ENCODE peak calls at places on chromosomes 16 and 17, in ten cellular contexts. One of them, this sample, is unnamed.
A peak's percentile ranks its signal among the peaks of the same experiment; 100 is the strongest.

GRCh38 chr17:21363776-21364642 is 12.1 kb upstream of the KCNJ12 start:
- DNase-seq in A549: no peak
- DNase-seq in uterus: no peak
- DNase-seq in kidney: peak; percentile 43
- DNase-seq in psoas muscle: no peak
- DNase-seq in transverse colon: no peak
- DNase-seq in heart right ventricle: no peak
- DNase-seq in testis: no peak
- DNase-seq in Caco-2: no peak
- DNase-seq in effector memory CD4-positive, alpha-beta T cell: no peak
- DNase-seq in this sample: no peak

GRCh38 chr16:56193951-56194726 is 2.9 kb downstream of the GNAO1 start:
- DNase-seq in effector memory CD4-positive, alpha-beta T cell: peak; percentile 38
- DNase-seq in uterus: peak; percentile 82
- DNase-seq in psoas muscle: peak; percentile 82
- DNase-seq in kidney: peak; percentile 95
- DNase-seq in heart right ventricle: peak; percentile 88
- DNase-seq in A549: peak; percentile 54
- DNase-seq in testis: peak; percentile 95
- DNase-seq in transverse colon: peak; percentile 70
- DNase-seq in Caco-2: no peak
- DNase-seq in this sample: peak; percentile 95

GRCh38 chr16:75789237-75789636 is 62.9 kb upstream of the CPHXL start:
- DNase-seq in Caco-2: no peak
- DNase-seq in uterus: no peak
- DNase-seq in testis: no peak
- DNase-seq in A549: peak; percentile 55
- DNase-seq in transverse colon: no peak
- DNase-seq in heart right ventricle: peak; percentile 9
- DNase-seq in kidney: no peak
- DNase-seq in effector memory CD4-positive, alpha-beta T cell: no peak
- DNase-seq in psoas muscle: no peak
- DNase-seq in this sample: no peak

GRCh38 chr17:266701-267656 is 85.5 kb upstream of the DOC2B start:
- DNase-seq in testis: no peak
- DNase-seq in Caco-2: peak; percentile 17
- DNase-seq in kidney: peak; percentile 80
- DNase-seq in A549: no peak
- DNase-seq in effector memory CD4-positive, alpha-beta T cell: no peak
- DNase-seq in heart right ventricle: peak; percentile 81
- DNase-seq in transverse colon: peak; percentile 6
- DNase-seq in psoas muscle: peak; percentile 65
- DNase-seq in uterus: peak; percentile 43
- DNase-seq in this sample: peak; percentile 87

GRCh38 chr16:85321856-85322271 is 209.6 kb upstream of the CIBAR2 start:
- DNase-seq in testis: peak; percentile 97
- DNase-seq in transverse colon: peak; percentile 73
- DNase-seq in heart right ventricle: peak; percentile 94
- DNase-seq in A549: no peak
- DNase-seq in effector memory CD4-positive, alpha-beta T cell: no peak
- DNase-seq in kidney: peak; percentile 99
- DNase-seq in psoas muscle: peak; percentile 98
- DNase-seq in Caco-2: no peak
- DNase-seq in uterus: peak; percentile 95
- DNase-seq in this sample: peak; percentile 99

GRCh38 chr16:24774510-24774909 is 45.1 kb downstream of the TNRC6A start:
- DNase-seq in effector memory CD4-positive, alpha-beta T cell: no peak
- DNase-seq in uterus: no peak
- DNase-seq in testis: no peak
- DNase-seq in Caco-2: no peak
- DNase-seq in heart right ventricle: no peak
- DNase-seq in psoas muscle: no peak
- DNase-seq in kidney: no peak
- DNase-seq in A549: no peak
- DNase-seq in transverse colon: no peak
- DNase-seq in this sample: no peak

GRCh38 chr17:39229274-39229913 is 3.6 kb upstream of the STAC2 start:
- DNase-seq in A549: no peak
- DNase-seq in testis: no peak
- DNase-seq in heart right ventricle: no peak
- DNase-seq in Caco-2: no peak
- DNase-seq in uterus: no peak
- DNase-seq in effector memory CD4-positive, alpha-beta T cell: no peak
- DNase-seq in kidney: peak; percentile 53
- DNase-seq in transverse colon: no peak
- DNase-seq in psoas muscle: no peak
- DNase-seq in this sample: no peak

GRCh38 chr16:10878644-10879498 is 1.9 kb downstream of the CIITA start:
- DNase-seq in A549: no peak
- DNase-seq in uterus: peak; percentile 35
- DNase-seq in kidney: peak; percentile 90
- DNase-seq in Caco-2: no peak
- DNase-seq in heart right ventricle: no peak
- DNase-seq in psoas muscle: peak; percentile 51
- DNase-seq in testis: peak; percentile 44
- DNase-seq in effector memory CD4-positive, alpha-beta T cell: no peak
- DNase-seq in transverse colon: peak; percentile 58
- DNase-seq in this sample: peak; percentile 78

GRCh38 chr17:82247175-82247823 is 18.5 kb downstream of the SLC16A3 start:
- DNase-seq in psoas muscle: peak; percentile 33
- DNase-seq in effector memory CD4-positive, alpha-beta T cell: no peak
- DNase-seq in A549: no peak
- DNase-seq in Caco-2: no peak
- DNase-seq in uterus: no peak
- DNase-seq in heart right ventricle: no peak
- DNase-seq in transverse colon: no peak
- DNase-seq in testis: no peak
- DNase-seq in kidney: no peak
- DNase-seq in this sample: peak; percentile 40

GRCh38 chr17:82247856-82248671 is 19.2 kb downstream of the SLC16A3 start:
- DNase-seq in psoas muscle: no peak
- DNase-seq in testis: no peak
- DNase-seq in A549: no peak
- DNase-seq in Caco-2: no peak
- DNase-seq in transverse colon: no peak
- DNase-seq in uterus: no peak
- DNase-seq in kidney: no peak
- DNase-seq in effector memory CD4-positive, alpha-beta T cell: no peak
- DNase-seq in heart right ventricle: no peak
- DNase-seq in this sample: peak; percentile 30

GRCh38 chr17:82246040-82246364 is 17.2 kb downstream of the SLC16A3 start:
- DNase-seq in A549: no peak
- DNase-seq in kidney: peak; percentile 74
- DNase-seq in heart right ventricle: no peak
- DNase-seq in transverse colon: no peak
- DNase-seq in psoas muscle: peak; percentile 14
- DNase-seq in testis: no peak
- DNase-seq in Caco-2: no peak
- DNase-seq in uterus: no peak
- DNase-seq in effector memory CD4-positive, alpha-beta T cell: no peak
- DNase-seq in this sample: no peak

GRCh38 chr17:82245144-82246039 is 16.6 kb downstream of the SLC16A3 start:
- DNase-seq in testis: peak; percentile 79
- DNase-seq in transverse colon: no peak
- DNase-seq in kidney: peak; percentile 77
- DNase-seq in effector memory CD4-positive, alpha-beta T cell: no peak
- DNase-seq in psoas muscle: peak; percentile 29
- DNase-seq in A549: no peak
- DNase-seq in uterus: no peak
- DNase-seq in Caco-2: no peak
- DNase-seq in heart right ventricle: no peak
- DNase-seq in this sample: peak; percentile 49

DNA sequence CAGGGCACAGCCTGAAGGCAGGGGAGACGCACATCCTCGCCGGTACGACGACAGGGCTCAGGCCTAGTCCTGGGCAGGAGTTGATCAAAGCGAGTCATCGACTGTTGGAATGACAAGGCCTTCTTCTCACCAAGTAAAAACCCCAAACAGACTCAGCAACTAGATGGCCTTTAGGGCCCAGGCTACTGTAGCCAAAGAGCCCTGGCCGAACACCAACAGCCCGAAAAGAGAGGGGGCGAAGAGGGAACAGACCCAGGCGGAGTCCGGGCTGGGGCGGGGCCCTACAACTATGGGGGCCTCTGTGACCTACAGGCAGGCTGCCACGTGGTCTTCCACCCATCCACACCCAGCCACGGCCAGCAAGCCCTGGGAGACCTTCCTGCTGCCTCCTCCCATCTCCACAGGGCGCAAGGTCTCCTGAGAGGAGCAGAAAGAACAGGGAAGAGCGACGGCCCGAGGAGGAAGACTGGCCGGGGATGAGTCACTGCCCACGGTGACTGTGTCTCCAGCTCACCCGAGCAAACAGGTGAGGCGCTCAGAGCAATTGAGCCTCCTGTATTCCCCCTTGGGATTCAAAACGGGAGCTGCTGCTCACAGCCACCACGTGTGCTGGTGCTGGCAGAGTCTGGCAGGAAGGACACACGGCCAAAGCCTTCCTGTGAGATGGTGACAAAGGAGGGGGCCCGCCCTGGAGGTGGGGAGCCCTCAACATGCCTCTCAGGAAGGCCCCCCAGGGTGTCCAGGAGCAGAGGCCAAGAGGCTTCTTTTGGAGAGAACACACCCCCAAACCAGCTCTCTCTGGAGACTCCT is 17.7 kb downstream of the SLC16A3 start:
- DNase-seq in Caco-2: no peak
- DNase-seq in transverse colon: peak; percentile 35
- DNase-seq in kidney: peak; percentile 81
- DNase-seq in testis: peak; percentile 59
- DNase-seq in A549: peak; percentile 92
- DNase-seq in heart right ventricle: no peak
- DNase-seq in psoas muscle: peak; percentile 69
- DNase-seq in effector memory CD4-positive, alpha-beta T cell: no peak
- DNase-seq in uterus: peak; percentile 65
- DNase-seq in this sample: peak; percentile 80
- H3K4me1 ChIP-seq in Caco-2: no peaks in the 10 kb centered on the region
- H3K4me1 ChIP-seq in transverse colon: peaks cover 56% of the 10 kb centered on the region
- H3K4me1 ChIP-seq in kidney: peaks cover 17% of the 10 kb centered on the region
- H3K4me1 ChIP-seq in testis: peaks cover 50% of the 10 kb centered on the region
- H3K4me1 ChIP-seq in A549: peaks cover 71% of the 10 kb centered on the region
- H3K4me1 ChIP-seq in heart right ventricle: peaks cover 47% of the 10 kb centered on the region
- H3K4me1 ChIP-seq in psoas muscle: peaks cover 46% of the 10 kb centered on the region
- H3K4me1 ChIP-seq in effector memory CD4-positive, alpha-beta T cell: peaks cover 5% of the 10 kb centered on the region
- H3K4me1 ChIP-seq in uterus: peaks cover 8% of the 10 kb centered on the region
- H3K4me1 ChIP-seq in this sample: peaks cover 22% of the 10 kb centered on the region

GRCh38 chr17:77203436-77203835 is 62.7 kb downstream of the SEC14L1 start:
- DNase-seq in A549: no peak
- DNase-seq in uterus: no peak
- DNase-seq in kidney: no peak
- DNase-seq in heart right ventricle: no peak
- DNase-seq in transverse colon: no peak
- DNase-seq in psoas muscle: no peak
- DNase-seq in Caco-2: no peak
- DNase-seq in effector memory CD4-positive, alpha-beta T cell: no peak
- DNase-seq in testis: no peak
- DNase-seq in this sample: no peak

GRCh38 chr17:77205396-77206124 is 64.8 kb downstream of the SEC14L1 start:
- DNase-seq in transverse colon: no peak
- DNase-seq in heart right ventricle: no peak
- DNase-seq in A549: no peak
- DNase-seq in Caco-2: no peak
- DNase-seq in uterus: no peak
- DNase-seq in kidney: no peak
- DNase-seq in effector memory CD4-positive, alpha-beta T cell: no peak
- DNase-seq in testis: no peak
- DNase-seq in psoas muscle: no peak
- DNase-seq in this sample: no peak

GRCh38 chr17:77204531-77204930 is 63.8 kb downstream of the SEC14L1 start:
- DNase-seq in testis: no peak
- DNase-seq in psoas muscle: no peak
- DNase-seq in A549: no peak
- DNase-seq in effector memory CD4-positive, alpha-beta T cell: no peak
- DNase-seq in kidney: no peak
- DNase-seq in heart right ventricle: no peak
- DNase-seq in uterus: no peak
- DNase-seq in transverse colon: no peak
- DNase-seq in Caco-2: no peak
- DNase-seq in this sample: no peak

GRCh38 chr17:77206125-77206523 is 65.4 kb downstream of the SEC14L1 start:
- DNase-seq in kidney: no peak
- DNase-seq in heart right ventricle: no peak
- DNase-seq in testis: no peak
- DNase-seq in transverse colon: no peak
- DNase-seq in Caco-2: no peak
- DNase-seq in A549: no peak
- DNase-seq in uterus: peak; percentile 9
- DNase-seq in psoas muscle: no peak
- DNase-seq in effector memory CD4-positive, alpha-beta T cell: no peak
- DNase-seq in this sample: no peak

DNA sequence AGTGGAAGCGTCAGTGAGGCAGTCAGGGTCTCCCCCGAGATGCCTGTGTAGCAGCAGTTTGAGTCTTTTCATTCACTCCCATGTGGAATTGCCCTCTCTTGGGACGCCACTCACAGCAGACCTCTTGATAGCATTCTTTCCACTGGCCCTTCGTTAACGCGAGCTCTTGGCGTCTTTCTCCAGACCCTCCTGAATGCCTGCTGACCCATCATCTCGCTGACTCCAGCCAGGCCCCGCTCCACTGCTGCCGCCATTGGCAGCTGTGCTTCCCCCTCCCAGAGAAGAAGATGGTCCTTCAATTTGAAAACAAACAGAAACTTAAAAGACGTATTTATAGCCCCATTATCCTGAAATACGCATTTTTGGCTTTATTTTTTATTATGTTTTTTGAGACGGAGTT is 63.1 kb downstream of the SEC14L1 start:
- DNase-seq in testis: no peak
- DNase-seq in transverse colon: no peak
- DNase-seq in psoas muscle: no peak
- DNase-seq in Caco-2: no peak
- DNase-seq in A549: no peak
- DNase-seq in uterus: no peak
- DNase-seq in kidney: no peak
- DNase-seq in heart right ventricle: no peak
- DNase-seq in effector memory CD4-positive, alpha-beta T cell: no peak
- DNase-seq in this sample: no peak
- H3K4me1 ChIP-seq in testis: peaks cover 16% of the 10 kb centered on the region
- H3K4me1 ChIP-seq in transverse colon: peaks cover 11% of the 10 kb centered on the region
- H3K4me1 ChIP-seq in psoas muscle: peaks cover 20% of the 10 kb centered on the region
- H3K4me1 ChIP-seq in Caco-2: peaks cover 13% of the 10 kb centered on the region
- H3K4me1 ChIP-seq in A549: no peaks in the 10 kb centered on the region
- H3K4me1 ChIP-seq in uterus: no peaks in the 10 kb centered on the region
- H3K4me1 ChIP-seq in kidney: no peaks in the 10 kb centered on the region
- H3K4me1 ChIP-seq in heart right ventricle: peaks cover 37% of the 10 kb centered on the region
- H3K4me1 ChIP-seq in effector memory CD4-positive, alpha-beta T cell: no peaks in the 10 kb centered on the region
- H3K4me1 ChIP-seq in this sample: no peaks in the 10 kb centered on the region

GRCh38 chr16:70715860-70716357 is 30.1 kb upstream of the MTSS2 start:
- DNase-seq in heart right ventricle: no peak
- DNase-seq in transverse colon: no peak
- DNase-seq in kidney: no peak
- DNase-seq in uterus: peak; percentile 35
- DNase-seq in Caco-2: no peak
- DNase-seq in A549: no peak
- DNase-seq in testis: peak; percentile 46
- DNase-seq in psoas muscle: no peak
- DNase-seq in effector memory CD4-positive, alpha-beta T cell: no peak
- DNase-seq in this sample: peak; percentile 42
- H3K4me1 ChIP-seq in heart right ventricle: peaks cover 18% of the 10 kb centered on the region
- H3K4me1 ChIP-seq in transverse colon: peaks cover 38% of the 10 kb centered on the region
- H3K4me1 ChIP-seq in kidney: peaks cover 40% of the 10 kb centered on the region
- H3K4me1 ChIP-seq in uterus: peaks cover 15% of the 10 kb centered on the region
- H3K4me1 ChIP-seq in Caco-2: no peaks in the 10 kb centered on the region
- H3K4me1 ChIP-seq in A549: peaks cover 49% of the 10 kb centered on the region
- H3K4me1 ChIP-seq in testis: peaks cover 23% of the 10 kb centered on the region
- H3K4me1 ChIP-seq in psoas muscle: peaks cover 36% of the 10 kb centered on the region
- H3K4me1 ChIP-seq in effector memory CD4-positive, alpha-beta T cell: no peaks in the 10 kb centered on the region
- H3K4me1 ChIP-seq in this sample: peaks cover 7% of the 10 kb centered on the region

DNA sequence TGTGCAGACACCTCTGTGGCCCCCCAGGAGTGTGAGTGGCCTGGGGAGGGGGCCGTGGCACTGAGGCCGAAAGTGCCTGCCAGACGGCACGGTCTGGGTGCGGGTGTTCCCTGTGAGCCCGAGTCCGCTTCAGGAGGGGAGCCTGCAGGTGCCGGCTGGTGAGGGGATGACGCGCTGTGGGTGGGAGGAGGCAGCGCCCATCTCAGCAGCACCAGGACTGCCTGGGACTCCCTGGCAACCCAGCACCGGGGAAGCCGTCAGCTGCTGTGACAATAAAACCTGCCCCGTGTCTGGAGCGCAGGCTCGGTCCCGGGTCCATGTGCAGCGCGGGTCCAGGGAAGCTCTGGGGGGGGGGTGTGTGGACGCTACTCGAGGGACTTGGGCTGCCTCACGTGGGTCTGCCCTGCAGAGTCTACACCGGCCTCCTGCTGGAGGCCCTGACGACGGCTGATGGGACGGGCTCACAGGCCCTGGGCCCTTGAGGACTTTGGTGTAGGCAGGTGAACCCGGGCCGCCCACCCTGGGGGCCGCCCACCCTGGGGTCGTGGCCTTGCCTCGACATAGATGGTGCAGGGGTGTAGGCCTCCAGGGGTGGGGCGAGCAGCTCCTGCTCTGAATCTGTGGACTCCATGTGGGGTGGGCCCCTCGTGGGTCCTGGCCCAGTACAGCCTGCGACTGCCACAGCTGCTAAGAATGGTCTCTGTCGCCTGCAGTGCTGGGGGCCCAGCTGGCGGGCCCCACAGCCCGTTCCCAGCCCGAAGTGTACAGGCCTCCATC is 5.9 kb upstream of the RAB40C start:
- DNase-seq in kidney: no peak
- DNase-seq in transverse colon: no peak
- DNase-seq in Caco-2: no peak
- DNase-seq in testis: no peak
- DNase-seq in uterus: peak; percentile 23
- DNase-seq in effector memory CD4-positive, alpha-beta T cell: no peak
- DNase-seq in psoas muscle: no peak
- DNase-seq in heart right ventricle: no peak
- DNase-seq in A549: no peak
- DNase-seq in this sample: peak; percentile 15
- H3K4me1 ChIP-seq in kidney: peaks cover 13% of the 10 kb centered on the region
- H3K4me1 ChIP-seq in transverse colon: peaks cover 20% of the 10 kb centered on the region
- H3K4me1 ChIP-seq in Caco-2: peaks cover 3% of the 10 kb centered on the region
- H3K4me1 ChIP-seq in testis: peaks cover 13% of the 10 kb centered on the region
- H3K4me1 ChIP-seq in uterus: no peaks in the 10 kb centered on the region
- H3K4me1 ChIP-seq in effector memory CD4-positive, alpha-beta T cell: peaks cover 4% of the 10 kb centered on the region
- H3K4me1 ChIP-seq in psoas muscle: peaks cover 33% of the 10 kb centered on the region
- H3K4me1 ChIP-seq in heart right ventricle: peaks cover 23% of the 10 kb centered on the region
- H3K4me1 ChIP-seq in A549: peaks cover 22% of the 10 kb centered on the region
- H3K4me1 ChIP-seq in this sample: no peaks in the 10 kb centered on the region

This sample was measured in right cardiac atrium.